ENCODE peak calls at places on chromosome 16, in seven cellular contexts. X, F, V, T, Y, A and Q are unnamed samples.
A peak's percentile ranks its signal among the peaks of the same experiment; 100 is the strongest.

GRCh38 chr16:49754495-49755290 is 101.2 kb downstream of the ZNF423 start:
- DNase-seq in V (peak; percentile 70), F (no peak), A (no peak), Y (no peak), T (no peak), X (peak; percentile 50), Q (no peak)

GRCh38 chr16:62018301-62019060 is 17.8 kb downstream of the CDH8 start:
- DNase-seq in A (no peak), T (no peak), F (no peak), X (no peak), Y (no peak), V (no peak), Q (no peak)

GRCh38 chr16:3532741-3533140 is 31.9 kb downstream of the CLUAP1 start:
- DNase-seq in F (no peak), Y (no peak), T (no peak), X (no peak), A (no peak), V (no peak), Q (no peak)

GRCh38 chr16:68910051-68910450 is 66.7 kb downstream of the TANGO6 start:
- DNase-seq in V (no peak), A (no peak), F (no peak), X (no peak), Y (no peak), T (no peak), Q (no peak)

GRCh38 chr16:17470871-17471744 is at the start of gene XYLT1:
- DNase-seq in Y (no peak), T (no peak), A (no peak), V (peak; percentile 81), F (no peak), X (peak; percentile 89), Q (peak; percentile 94)

GRCh38 chr16:84986102-84986501 is 25.2 kb downstream of the ZDHHC7 start:
- DNase-seq in F (no peak), X (no peak), Y (no peak), A (no peak), T (no peak), V (no peak), Q (no peak)

GRCh38 chr16:66588981-66589713 is 9.9 kb downstream of the CMTM2 start:
- DNase-seq in V (peak; percentile 73), F (peak; percentile 68), Y (peak; percentile 78), A (no peak), X (no peak), T (peak; percentile 55), Q (peak; percentile 18)

GRCh38 chr16:48462146-48462740 is 77.0 kb upstream of the SIAH1 start:
- DNase-seq in X (no peak), Y (no peak), F (peak; percentile 77), V (no peak), A (no peak), T (no peak), Q (no peak)

GRCh38 chr16:74123826-74124225 is 172.8 kb upstream of the PSMD7 start:
- DNase-seq in X (no peak), F (no peak), T (no peak), V (no peak), A (no peak), Y (no peak), Q (no peak)

GRCh38 chr16:46884513-46885293 is 541 bp downstream of the GPT2 start:
- DNase-seq in F (no peak), X (peak; percentile 63), A (no peak), Y (peak; percentile 38), V (no peak), T (no peak), Q (peak; percentile 20)

GRCh38 chr16:28826141-28826540 is 3.3 kb downstream of the ATXN2L start:
- DNase-seq in Y (no peak), T (no peak), A (no peak), X (no peak), V (no peak), F (peak; percentile 51), Q (peak; percentile 34)

GRCh38 chr16:28569968-28570752 is 16.4 kb downstream of the SGF29 start:
- DNase-seq in T (no peak), Y (no peak), F (no peak), X (no peak), V (no peak), A (no peak), Q (no peak)

GRCh38 chr16:67016681-67017450 is 12.1 kb upstream of the CBFB start:
- DNase-seq in A (no peak), V (no peak), Y (no peak), F (no peak), T (no peak), X (no peak), Q (no peak)

GRCh38 chr16:69494993-69495392 is 70.6 kb downstream of the CYB5B start:
- DNase-seq in T (peak; percentile 39), F (peak; percentile 45), V (peak; percentile 83), X (no peak), Y (peak; percentile 65), A (no peak), Q (no peak)

GRCh38 chr16:64356267-64356666 is 765.6 kb downstream of the CDH11 start:
- DNase-seq in X (no peak), T (no peak), F (peak; percentile 1), A (no peak), Y (no peak), V (no peak), Q (peak; percentile 87)

GRCh38 chr16:24855678-24856077 is 9.9 kb downstream of the SLC5A11 start:
- DNase-seq in A (no peak), V (no peak), X (no peak), T (no peak), Y (no peak), F (peak; percentile 87), Q (no peak)

GRCh38 chr16:49859139-49859947 is 3.4 kb upstream of the ZNF423 start:
- DNase-seq in A (no peak), Y (peak; percentile 44), T (no peak), F (no peak), V (no peak), X (no peak), Q (no peak)

GRCh38 chr16:75588716-75589115 is 22.5 kb downstream of the GABARAPL2 start:
- DNase-seq in V (no peak), F (no peak), Y (no peak), T (no peak), A (no peak), X (no peak), Q (no peak)

DNA sequence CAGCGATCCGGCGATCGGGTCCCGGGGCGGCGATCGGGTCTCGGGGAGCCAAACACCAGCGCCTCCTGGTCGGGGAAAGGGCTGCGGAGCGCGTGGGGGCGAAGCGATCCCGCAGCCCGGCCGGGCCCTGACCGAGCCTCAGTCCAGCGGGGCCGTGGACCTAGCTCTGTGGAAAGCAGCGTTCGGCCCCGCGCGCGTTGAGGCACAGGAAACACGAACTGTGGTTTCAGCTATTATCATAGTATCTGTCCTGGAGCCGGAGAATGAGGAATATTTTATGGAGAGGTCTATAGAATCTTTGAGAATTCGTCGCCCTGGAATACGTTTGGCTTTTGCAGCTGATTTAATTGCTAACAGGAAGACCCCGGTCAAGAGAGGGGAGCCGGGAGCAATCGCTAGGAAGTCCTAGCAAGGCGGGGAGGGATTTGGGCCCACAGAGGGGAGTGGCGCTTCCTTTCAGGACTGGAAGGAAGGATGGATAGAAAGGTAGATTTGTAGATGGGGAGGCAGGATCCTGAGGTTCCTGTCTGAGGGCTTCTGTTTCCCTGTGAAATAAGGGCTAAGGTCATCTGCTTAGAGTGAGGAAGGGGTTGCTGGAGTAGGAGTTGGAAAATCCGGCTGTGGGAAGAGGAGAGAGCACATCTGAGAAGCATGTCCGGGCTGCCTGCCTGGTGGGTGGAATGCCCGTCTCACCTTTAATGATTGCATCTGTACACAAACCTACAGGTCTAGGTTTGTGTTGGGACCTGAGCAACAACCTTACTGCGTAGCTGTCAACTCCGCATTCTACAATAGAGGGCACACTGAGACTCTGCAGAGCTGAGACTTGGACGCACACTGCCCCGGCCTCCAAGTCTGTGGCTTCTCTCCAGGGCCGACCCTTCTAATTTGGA is 770 bp downstream of the CCNF start:
- DNase-seq in V (no peak), Y (no peak), A (no peak), F (no peak), X (peak; percentile 51), T (peak; percentile 54), Q (peak; percentile 19)
- TF ChIP-seq RFX5 in V (no peak), Y (no peak), A (no peak), F (no peak), X (no peak), T (no peak), Q (no peak)

DNA sequence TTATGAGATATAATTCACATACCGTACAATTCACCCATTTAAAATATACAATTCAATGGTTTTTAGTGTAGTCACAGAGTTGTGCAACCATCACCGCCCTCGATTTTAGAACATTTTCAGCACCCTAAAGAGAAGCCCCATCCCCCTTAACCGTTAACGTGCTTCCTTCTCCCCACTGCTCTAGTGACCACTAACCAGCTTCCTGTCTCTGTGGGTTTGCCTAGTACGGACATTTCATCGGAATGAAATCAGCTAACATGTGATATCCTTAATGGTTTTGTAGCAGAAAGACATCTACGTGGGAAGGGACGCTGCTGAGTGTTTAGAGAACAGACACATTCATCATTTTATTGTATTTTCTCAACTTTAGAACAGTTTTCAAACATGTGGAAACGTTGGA is 80.8 kb upstream of the HSBP1 start:
- DNase-seq in A (no peak), F (no peak), V (no peak), X (no peak), Y (no peak), T (no peak), Q (peak; percentile 57)
- TF ChIP-seq RFX5 in A (no peak), F (no peak), V (no peak), X (no peak), Y (no peak), T (no peak), Q (no peak)

DNA sequence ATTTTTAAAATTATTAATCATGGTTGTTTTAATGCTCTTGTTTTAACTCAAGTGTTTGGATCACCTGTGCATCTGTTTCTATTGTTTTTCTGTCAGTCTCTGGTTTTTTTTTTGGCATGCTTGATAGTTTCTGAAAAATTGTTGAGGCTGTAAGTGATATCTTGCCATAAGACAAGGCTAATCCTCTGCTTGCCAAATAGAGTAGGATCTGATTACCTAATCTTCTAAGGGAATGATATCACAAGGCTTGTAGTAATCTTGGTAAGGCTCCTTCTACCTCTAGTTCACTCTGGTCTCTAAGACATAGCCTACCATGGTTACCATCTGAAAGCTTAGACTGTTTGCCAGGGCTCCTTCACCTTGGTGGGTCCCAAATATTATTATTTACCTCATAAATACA is 81.0 kb downstream of the ATF7IP2 start:
- DNase-seq in X (no peak), F (no peak), T (no peak), Y (no peak), V (no peak), A (no peak), Q (no peak)
- TF ChIP-seq RFX5 in X (no peak), F (no peak), T (no peak), Y (no peak), V (no peak), A (no peak), Q (no peak)

GRCh38 chr16:23694707-23695373 is 16.2 kb downstream of the PLK1 start:
- DNase-seq in F (no peak), V (peak; percentile 86), Y (no peak), A (no peak), X (peak; percentile 56), T (peak; percentile 49), Q (peak; percentile 38)
- TF ChIP-seq RFX5 in F (no peak), V (peak; percentile 62), Y (no peak), A (no peak), X (no peak), T (peak; percentile 21), Q (no peak)